ENCODE peak calls at places on chromosomes 12 and 14, in eight cellular contexts. W is adrenal gland, H is GM23248, U is AG10803, V is aorta, B is mesendoderm, Q is lower leg skin, T is thyroid gland. P is an unnamed sample.

GRCh38 chr12:114848661-114849060 is 164.7 kb upstream of the TBX3 start:
- DNase-seq in W (peak; percentile 68), H (peak; percentile 95), U (peak; percentile 96), V (no peak), B (no peak), Q (no peak), T (no peak), P (no peak)

GRCh38 chr12:47577213-47577612 is 128.6 kb downstream of the RPAP3 start:
- DNase-seq in W (no peak), H (peak; percentile 5), U (peak; percentile 41), V (no peak), B (no peak), Q (no peak), T (no peak), P (no peak)

GRCh38 chr12:114480309-114481199 is 74.6 kb upstream of the TBX5 start:
- DNase-seq in W (no peak), H (peak; percentile 68), U (peak; percentile 41), V (no peak), B (peak; percentile 35), Q (no peak), T (no peak), P (peak; percentile 52)

GRCh38 chr14:21825147-21825743 is 151.6 kb upstream of the OR4E1 start:
- DNase-seq in W (no peak), H (peak; percentile 8), U (no peak), V (no peak), B (peak; percentile 87), Q (no peak), T (no peak), P (peak; percentile 66)

GRCh38 chr14:35883677-35884293 is 57.6 kb downstream of the BRMS1L start:
- DNase-seq in W (peak; percentile 70), H (peak; percentile 61), U (peak; percentile 32), V (no peak), B (peak; percentile 30), Q (no peak), T (peak; percentile 69), P (peak; percentile 25)

GRCh38 chr12:91817512-91817911 is 328.1 kb downstream of the BTG1 start:
- DNase-seq in W (no peak), H (no peak), U (peak; percentile 37), V (no peak), B (no peak), Q (no peak), T (no peak), P (no peak)

GRCh38 chr12:57165741-57166140 is 18.3 kb upstream of the LRP1-AS start:
- DNase-seq in W (no peak), H (peak; percentile 88), U (peak; percentile 45), V (no peak), B (no peak), Q (no peak), T (no peak), P (no peak)

GRCh38 chr12:104958946-104959841 is 1.1 kb upstream of the SLC41A2 start:
- DNase-seq in W (peak; percentile 72), H (peak; percentile 64), U (peak; percentile 60), V (peak; percentile 54), B (peak; percentile 32), Q (no peak), T (peak; percentile 47), P (no peak)

GRCh38 chr14:95523818-95524448 is 7.5 kb upstream of the SYNE3 start:
- DNase-seq in W (peak; percentile 62), H (peak; percentile 51), U (peak; percentile 89), V (no peak), B (no peak), Q (peak; percentile 76), T (peak; percentile 79), P (no peak)

GRCh38 chr14:98186140-98186539 is 1085.9 kb downstream of the BCL11B start:
- DNase-seq in W (no peak), H (no peak), U (no peak), V (no peak), B (no peak), Q (no peak), T (no peak), P (no peak)

GRCh38 chr12:75738486-75738885 is 227.1 kb upstream of the KRR1 start:
- DNase-seq in W (no peak), H (peak; percentile 51), U (no peak), V (no peak), B (no peak), Q (no peak), T (no peak), P (no peak)

GRCh38 chr12:10251669-10252068 is 39.0 kb downstream of the GABARAPL1 start:
- DNase-seq in W (no peak), H (no peak), U (no peak), V (no peak), B (no peak), Q (no peak), T (no peak), P (no peak)

GRCh38 chr12:47772094-47772660 is 861 bp upstream of the SLC48A1 start:
- DNase-seq in W (no peak), H (no peak), U (no peak), V (no peak), B (peak; percentile 49), Q (no peak), T (no peak), P (no peak)

GRCh38 chr14:97723834-97724770 is 926.9 kb downstream of the VRK1 start:
- DNase-seq in W (no peak), H (no peak), U (no peak), V (no peak), B (no peak), Q (no peak), T (no peak), P (no peak)

GRCh38 chr12:93592641-93593396 is 20.3 kb downstream of the SOCS2 start:
- DNase-seq in W (no peak), H (peak; percentile 25), U (no peak), V (no peak), B (no peak), Q (no peak), T (no peak), P (no peak)
- H3K4me3 ChIP-seq in W (no peak overlapping the region), H (no peak overlapping the region), U (no peak overlapping the region), V (no peak overlapping the region), B (no peak overlapping the region), Q (no peak overlapping the region), T (no peak overlapping the region), P (no peak overlapping the region)

DNA sequence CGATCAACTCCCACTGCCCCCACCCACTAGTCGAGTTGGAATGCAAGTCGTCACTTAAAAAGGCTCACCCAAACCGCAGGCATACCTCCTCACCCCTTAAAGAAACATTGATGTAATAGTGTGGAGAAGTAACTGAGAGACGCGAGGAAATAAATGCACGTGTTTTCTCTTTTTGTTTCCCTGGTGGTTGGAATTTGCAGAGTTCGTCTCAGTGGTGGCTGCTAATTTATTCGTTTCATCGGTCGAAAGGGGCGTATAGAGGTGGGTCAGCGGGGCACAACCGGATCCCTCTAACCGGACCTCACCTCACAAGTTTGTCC is 5.1 kb upstream of the NPAS3 start:
- DNase-seq in W (no peak), H (peak; percentile 68), U (peak; percentile 51), V (no peak), B (peak; percentile 76), Q (no peak), T (no peak), P (no peak)
- H3K4me3 ChIP-seq in W (no peak overlapping the region), H (peak overlapping the region; percentile 73), U (peak overlapping the region; percentile 57), V (peak overlapping the region; percentile 84), B (no peak overlapping the region), Q (peak overlapping the region; percentile 26), T (peak overlapping the region; percentile 39), P (peak overlapping the region; percentile 52)

DNA sequence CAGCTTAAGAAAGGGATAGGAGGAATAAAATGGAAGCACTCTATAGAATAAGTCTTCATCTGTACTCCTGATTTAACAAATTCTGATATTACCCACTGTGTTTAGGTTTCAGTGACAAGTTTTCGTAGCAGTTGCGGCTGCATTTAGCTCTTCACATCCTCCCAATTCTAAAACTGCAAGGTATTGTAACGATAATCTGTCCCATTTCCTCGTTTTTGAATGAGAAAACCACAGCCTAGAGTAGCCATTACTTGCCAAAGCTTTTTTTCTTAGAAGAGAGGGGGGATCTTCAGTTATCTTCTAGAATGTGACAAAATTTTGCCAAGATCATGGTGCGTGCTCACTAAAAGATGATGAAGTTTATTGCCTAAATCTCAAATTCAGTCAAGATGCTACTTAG is 155.8 kb downstream of the PDE3A start:
- DNase-seq in W (no peak), H (no peak), U (no peak), V (no peak), B (no peak), Q (no peak), T (no peak), P (no peak)
- H3K4me3 ChIP-seq in W (no peak overlapping the region), H (no peak overlapping the region), U (no peak overlapping the region), V (no peak overlapping the region), B (no peak overlapping the region), Q (no peak overlapping the region), T (no peak overlapping the region), P (no peak overlapping the region)

DNA sequence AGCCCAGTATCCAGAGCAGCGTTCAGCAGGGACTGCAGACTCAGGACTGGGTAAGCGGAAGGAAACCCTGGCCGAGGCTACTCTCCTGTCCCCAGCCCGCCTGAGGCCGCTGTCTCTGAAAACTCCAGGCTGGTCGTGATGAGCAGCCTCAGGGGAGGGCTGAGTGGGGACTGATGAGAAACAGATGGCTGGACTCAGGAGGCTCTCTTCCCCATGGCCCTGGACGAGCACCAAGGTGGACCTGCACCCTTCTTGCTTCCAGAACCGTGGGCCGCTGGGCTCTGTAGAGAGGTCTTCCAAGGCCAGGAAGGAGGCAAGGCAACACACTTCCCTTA is 1.1 kb downstream of the TEX22 start:
- DNase-seq in W (no peak), H (no peak), U (no peak), V (peak; percentile 47), B (no peak), Q (no peak), T (no peak), P (no peak)
- H3K4me3 ChIP-seq in W (no peak overlapping the region), H (peak overlapping the region; percentile 97), U (peak overlapping the region; percentile 84), V (no peak overlapping the region), B (no peak overlapping the region), Q (no peak overlapping the region), T (peak overlapping the region; percentile 96), P (no peak overlapping the region)

P was measured in H7.